ENCODE peak calls at places on chromosome 14, in six cellular contexts. J, T, K, U, P and D are unnamed samples.

GRCh38 chr14:82778008-82778407 is 1244.4 kb upstream of the SEL1L start:
- DNase-seq in J (no peak), P (no peak), K (no peak), T (no peak), U (no peak), D (no peak)

GRCh38 chr14:42112108-42112507 is 505.4 kb downstream of the LRFN5 start:
- DNase-seq in J (no peak), P (no peak), K (no peak), U (no peak), T (no peak), D (no peak)

GRCh38 chr14:70359076-70359424 is 433 bp downstream of the COX16 start:
- DNase-seq in J (peak), T (no peak), K (no peak), U (no peak), P (no peak), D (no peak)

GRCh38 chr14:100529561-100530031 is 57.6 kb downstream of the BEGAIN start:
- DNase-seq in J (no peak), U (no peak), K (peak), T (no peak), P (peak), D (no peak)

GRCh38 chr14:103542545-103543088 is 13.6 kb downstream of the TRMT61A start:
- DNase-seq in J (no peak), U (no peak), P (peak), K (no peak), T (no peak), D (peak)

GRCh38 chr14:101503431-101504095 is 57.7 kb upstream of the DIO3 start:
- DNase-seq in T (no peak), K (no peak), J (no peak), P (no peak), U (no peak), D (no peak)

GRCh38 chr14:72617391-72618011 is 276.4 kb downstream of the DPF3 start:
- DNase-seq in P (no peak), T (no peak), K (no peak), J (no peak), U (peak), D (no peak)

GRCh38 chr14:43795600-43796228 is 711.4 kb downstream of the FSCB start:
- DNase-seq in T (no peak), U (no peak), J (no peak), K (peak), P (no peak), D (no peak)

GRCh38 chr14:98217530-98217929 is 1054.5 kb downstream of the BCL11B start:
- DNase-seq in T (no peak), U (no peak), K (no peak), P (no peak), J (no peak), D (no peak)

GRCh38 chr14:53006931-53007330 is 56.1 kb upstream of the FERMT2 start:
- DNase-seq in K (no peak), P (no peak), J (no peak), U (no peak), T (no peak), D (no peak)
- TF ChIP-seq CTCF in K (no peak), P (no peak), J (no peak), U (no peak), T (no peak), D (peak)

GRCh38 chr14:34064349-34064748 is 113.5 kb upstream of the EGLN3 start:
- DNase-seq in U (no peak), P (no peak), T (no peak), J (no peak), K (peak), D (no peak)
- TF ChIP-seq CTCF in U (peak), P (no peak), T (no peak), J (no peak), K (no peak), D (no peak)

DNA sequence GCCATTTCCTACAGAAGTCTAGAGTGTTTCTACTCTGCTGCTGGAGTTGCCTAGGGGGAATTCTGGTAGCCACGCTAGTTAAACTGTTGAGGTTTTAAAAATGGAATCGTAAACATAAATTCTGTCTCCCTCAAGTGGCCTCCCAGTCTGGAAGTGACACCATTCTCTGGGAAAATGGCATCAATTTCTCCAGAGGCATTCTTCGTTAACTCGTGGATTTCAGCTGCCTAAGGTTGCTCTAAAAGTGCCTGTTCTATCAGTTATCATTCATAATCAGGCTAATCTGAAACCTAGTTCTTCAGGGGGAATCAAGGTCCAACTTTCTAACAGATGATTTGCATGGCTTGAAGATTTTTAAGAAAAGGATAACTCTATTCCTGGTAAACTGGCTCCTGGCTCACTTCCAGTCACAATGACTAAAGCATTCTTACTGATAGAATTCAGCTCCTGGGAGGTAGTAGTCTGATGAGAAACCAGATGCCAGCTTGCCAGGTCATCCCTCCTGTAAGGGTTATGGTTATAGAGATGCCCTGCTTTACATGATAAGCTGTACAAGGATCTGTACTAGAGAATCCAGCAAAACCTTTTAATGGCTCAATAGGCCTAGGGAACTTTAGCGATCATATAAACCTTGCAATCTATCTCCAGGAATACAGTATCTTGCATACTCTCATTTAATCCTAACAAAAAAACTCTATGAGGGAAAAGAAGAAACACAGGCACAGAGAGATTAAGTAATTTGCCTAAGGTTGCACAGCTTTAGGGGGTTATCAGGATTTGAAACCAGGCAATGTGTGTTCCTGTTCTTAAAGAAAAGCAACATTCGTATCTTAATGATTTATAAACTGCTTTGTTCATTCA is 1.5 kb downstream of the L3HYPDH start:
- DNase-seq in J (no peak), P (peak), T (no peak), U (peak), K (peak), D (no peak)
- TF ChIP-seq CTCF in J (no peak), P (no peak), T (no peak), U (no peak), K (no peak), D (no peak)

DNA sequence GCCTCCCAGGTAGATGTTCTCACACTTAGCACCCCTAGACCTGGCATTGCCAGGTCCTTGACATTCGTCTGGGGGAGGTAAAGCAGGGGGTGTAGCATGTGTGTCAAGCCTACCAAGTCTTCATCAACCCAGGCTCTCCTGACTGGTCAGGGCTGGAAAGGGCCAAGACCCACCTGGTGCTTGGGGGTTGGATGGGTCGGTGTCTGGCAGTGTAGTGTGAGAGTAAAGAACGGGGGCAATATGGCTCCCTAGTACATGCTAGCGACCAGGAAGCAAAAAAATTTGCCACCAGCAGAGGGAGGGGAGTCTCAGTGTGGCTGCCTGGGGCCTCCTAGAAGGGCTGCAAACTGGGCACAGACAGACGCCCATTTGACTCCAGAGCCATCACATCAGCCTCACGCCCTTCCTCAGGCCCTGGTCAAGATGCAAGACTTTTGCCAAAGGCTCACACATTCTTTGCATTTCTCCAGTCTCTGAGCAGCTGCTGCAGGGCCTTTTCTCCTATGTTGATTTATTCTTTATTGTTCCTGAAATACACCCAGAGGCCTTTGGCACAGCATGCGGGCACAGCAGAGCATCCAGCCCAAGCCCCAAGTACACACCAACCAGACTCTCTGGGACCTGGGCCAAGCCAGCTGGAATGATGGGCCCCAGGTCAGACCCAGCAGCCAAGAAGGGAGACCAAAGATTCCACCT is 38.3 kb upstream of the PNMA1 start:
- DNase-seq in J (no peak), T (peak), P (peak), U (no peak), K (peak), D (no peak)
- TF ChIP-seq CTCF in J (peak), T (peak), P (no peak), U (peak), K (no peak), D (peak)

DNA sequence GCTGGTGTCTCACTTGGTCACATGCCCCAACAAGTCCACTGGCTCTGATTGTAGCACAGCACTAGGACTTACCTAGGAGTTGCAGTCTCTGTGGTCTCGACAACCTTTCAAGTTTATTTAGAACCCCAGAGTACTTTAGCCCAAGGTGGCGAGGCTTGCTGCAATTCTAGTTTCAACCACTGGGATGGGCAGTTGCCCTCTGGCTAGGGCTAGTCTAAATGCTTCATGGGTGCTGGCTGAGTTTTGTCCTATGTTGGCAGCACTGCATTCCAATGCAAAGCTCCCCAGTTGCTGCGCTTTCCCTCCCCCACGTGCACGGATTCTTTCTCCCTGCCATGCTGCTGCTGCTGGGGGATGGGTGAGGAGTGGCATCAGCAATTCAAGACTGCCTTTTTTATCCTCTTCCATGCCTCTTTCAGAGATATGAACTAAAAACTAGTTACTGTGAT is 207.9 kb downstream of the SYNE2 start:
- DNase-seq in U (no peak), P (no peak), J (no peak), K (peak), T (no peak), D (peak)
- TF ChIP-seq CTCF in U (peak), P (peak), J (peak), K (peak), T (no peak), D (peak)

GRCh38 chr14:51921026-51921425 is 60.6 kb downstream of the GNG2 start:
- DNase-seq in P (no peak), J (no peak), T (no peak), U (no peak), K (no peak), D (no peak)
- TF ChIP-seq CTCF in P (no peak), J (no peak), T (no peak), U (no peak), K (no peak), D (no peak)

GRCh38 chr14:58002618-58003017 is 136.7 kb upstream of the SLC35F4 start:
- DNase-seq in T (no peak), J (no peak), K (no peak), P (no peak), U (no peak), D (no peak)
- TF ChIP-seq CTCF in T (no peak), J (no peak), K (no peak), P (no peak), U (no peak), D (no peak)